ENCODE peak calls at places on chromosomes 7 and 10, in nine cellular contexts. Y is fibroblast of villous mesenchyme, A is cardiac muscle cell, Z is progenitor cell of endocrine pancreas, G is nephron progenitor cell, B is tibial artery, V is MCF 10A, O is HepG2, C is left lung. I is an unnamed sample.

GRCh38 chr7:1267016-1267900 is 34.6 kb downstream of the UNCX start:
- DNase-seq in Y (no peak), A (no peak), Z (no peak), G (no peak), B (no peak), V (no peak), O (no peak), C (no peak), I (no peak)

GRCh38 chr10:110326351-110327032 is 21.8 kb upstream of the SMNDC1 start:
- DNase-seq in Y (peak), A (no peak), Z (no peak), G (no peak), B (no peak), V (peak), O (no peak), C (no peak), I (no peak)

GRCh38 chr7:71488308-71488707 is 356.4 kb downstream of the GALNT17 start:
- DNase-seq in Y (peak), A (no peak), Z (no peak), G (no peak), B (no peak), V (no peak), O (no peak), C (no peak), I (no peak)

GRCh38 chr10:24393206-24393605 is 184.3 kb downstream of the KIAA1217 start:
- DNase-seq in Y (peak), A (peak), Z (no peak), G (no peak), B (no peak), V (no peak), O (no peak), C (no peak), I (no peak)

GRCh38 chr7:94923412-94923811 is 16.0 kb downstream of the PPP1R9A start:
- DNase-seq in Y (no peak), A (no peak), Z (no peak), G (no peak), B (no peak), V (no peak), O (no peak), C (no peak), I (no peak)

GRCh38 chr10:116418394-116418793 is 9.3 kb upstream of the PNLIPRP3 start:
- DNase-seq in Y (no peak), A (no peak), Z (no peak), G (no peak), B (no peak), V (peak), O (no peak), C (no peak), I (no peak)

GRCh38 chr10:71753091-71753959 is 20.0 kb downstream of the VSIR start:
- DNase-seq in Y (no peak), A (peak), Z (no peak), G (no peak), B (no peak), V (no peak), O (peak), C (peak), I (peak)

GRCh38 chr7:147062897-147063296 is 946.3 kb downstream of the CNTNAP2 start:
- DNase-seq in Y (no peak), A (no peak), Z (no peak), G (no peak), B (no peak), V (no peak), O (no peak), C (no peak), I (no peak)

GRCh38 chr10:72379776-72380175 is 25.1 kb upstream of the DNAJB12 start:
- DNase-seq in Y (no peak), A (no peak), Z (no peak), G (no peak), B (no peak), V (no peak), O (no peak), C (no peak), I (no peak)

GRCh38 chr7:34567906-34568305 is 90.1 kb upstream of the NPSR1 start:
- DNase-seq in Y (no peak), A (no peak), Z (no peak), G (no peak), B (no peak), V (no peak), O (no peak), C (no peak), I (no peak)

GRCh38 chr7:72278550-72278949 is 133.6 kb downstream of the CALN1 start:
- DNase-seq in Y (no peak), A (no peak), Z (no peak), G (no peak), B (no peak), V (no peak), O (no peak), C (no peak), I (no peak)

GRCh38 chr7:136523581-136523980 is 344.9 kb upstream of the CHRM2 start:
- DNase-seq in Y (no peak), A (no peak), Z (no peak), G (no peak), B (no peak), V (no peak), O (no peak), C (no peak), I (no peak)

GRCh38 chr10:71587941-71588573 is 131.5 kb downstream of the C10orf105 start:
- DNase-seq in Y (no peak), A (no peak), Z (no peak), G (no peak), B (no peak), V (no peak), O (no peak), C (no peak), I (no peak)

GRCh38 chr7:101172854-101173751 is 7.0 kb downstream of the NAT16 start:
- DNase-seq in Y (peak), A (no peak), Z (no peak), G (no peak), B (peak), V (peak), O (no peak), C (peak), I (no peak)

GRCh38 chr10:32713560-32713959 is 244.5 kb downstream of the ITGB1 start:
- DNase-seq in Y (no peak), A (no peak), Z (no peak), G (no peak), B (no peak), V (no peak), O (peak), C (no peak), I (no peak)
- TF ChIP-seq CTCF in Y (peak), A (no peak), Z (no peak), G (no peak), B (no peak), V (no peak), O (peak), C (no peak), I (no peak)

DNA sequence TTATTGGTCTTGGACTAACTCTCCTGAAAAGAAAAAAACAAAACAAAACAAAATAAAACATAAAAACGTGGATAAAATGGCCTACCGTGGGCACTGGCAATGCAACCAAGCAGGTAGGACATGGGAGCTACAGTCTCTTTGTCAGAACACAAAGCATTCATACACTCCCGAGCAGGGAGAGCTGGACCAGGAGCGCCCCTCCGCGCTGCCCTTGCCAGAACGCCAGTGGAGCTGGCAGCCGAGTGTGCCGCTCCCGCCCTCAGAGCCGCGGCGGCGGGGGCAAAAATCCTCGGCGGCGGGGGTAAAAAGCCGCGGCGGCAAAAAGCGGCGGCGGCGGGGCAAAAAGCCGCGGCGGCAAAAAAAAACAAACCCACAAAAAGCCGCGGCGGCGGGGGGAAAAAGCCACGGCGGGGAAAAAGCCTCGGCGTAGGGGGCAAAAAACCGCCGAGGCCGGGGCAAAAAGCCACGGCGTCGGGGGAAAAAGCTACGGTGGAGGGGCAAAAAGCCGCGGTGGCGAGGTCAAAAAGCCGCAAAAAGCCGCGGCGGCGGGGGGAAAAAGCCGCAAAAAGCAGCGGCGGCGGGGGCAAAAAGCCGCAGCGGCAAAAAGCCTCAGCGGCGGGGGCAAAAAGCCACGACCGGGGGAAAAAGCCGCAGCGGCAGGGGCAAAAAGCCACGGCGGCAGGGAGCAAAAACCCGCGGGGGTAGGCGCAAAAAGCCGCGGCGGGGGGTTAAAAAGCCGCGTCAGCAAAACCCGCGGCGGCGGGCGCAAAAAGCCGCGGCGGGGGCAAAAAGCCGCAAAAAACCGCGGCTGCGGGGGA is 418.1 kb downstream of the ZNF716 start:
- DNase-seq in Y (no peak), A (no peak), Z (no peak), G (no peak), B (no peak), V (no peak), O (no peak), C (peak), I (no peak)
- TF ChIP-seq CTCF in Y (no peak), A (no peak), Z (no peak), G (no peak), B (no peak), V (no peak), O (peak), C (no peak), I (no peak)

DNA sequence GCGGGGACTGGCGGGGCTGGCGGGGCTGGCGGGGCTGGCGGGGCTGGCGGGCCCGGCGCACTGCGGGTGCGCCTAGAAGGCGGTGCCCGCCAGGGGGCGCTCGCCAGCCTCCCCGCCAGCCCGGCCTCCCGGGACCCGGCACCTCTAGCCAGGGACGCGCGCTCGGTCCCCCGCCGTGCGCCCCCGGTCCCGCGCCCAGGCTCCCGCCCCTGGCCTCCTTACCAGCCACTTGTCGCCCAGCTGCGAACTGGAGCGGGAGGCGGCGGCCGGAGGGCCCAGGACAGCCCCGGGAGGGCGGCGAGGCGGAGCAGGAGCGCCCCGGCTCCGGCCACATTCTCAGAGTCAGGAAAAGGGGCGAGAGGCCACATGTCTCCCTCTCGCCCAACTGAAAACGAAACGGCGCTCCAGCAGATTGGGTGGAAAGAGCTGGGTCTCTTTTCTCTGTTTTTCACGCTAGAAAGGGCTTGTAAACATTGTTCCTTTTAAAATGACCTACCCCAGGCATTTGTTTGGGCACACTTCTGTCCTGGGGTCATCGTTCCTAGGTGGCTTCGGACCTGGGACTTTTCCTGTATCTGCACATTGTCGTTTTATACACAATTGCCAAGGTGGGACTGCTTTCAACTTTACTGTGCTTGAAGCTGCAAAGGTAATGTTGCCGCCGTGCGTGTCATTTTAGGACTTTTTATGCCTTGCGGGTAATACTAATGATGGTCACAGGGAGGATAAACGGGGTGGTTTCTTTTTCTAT is 378 bp upstream of the PRKCQ start:
- DNase-seq in Y (peak), A (peak), Z (peak), G (peak), B (no peak), V (peak), O (peak), C (peak), I (peak)
- TF ChIP-seq CTCF in Y (peak), A (peak), Z (peak), G (peak), B (peak), V (peak), O (peak), C (peak), I (peak)

GRCh38 chr7:28613262-28613661 is 200.9 kb downstream of the CREB5 start:
- DNase-seq in Y (no peak), A (no peak), Z (no peak), G (no peak), B (no peak), V (peak), O (no peak), C (no peak), I (no peak)

GRCh38 chr7:28618383-28618782 is 206.1 kb downstream of the CREB5 start:
- DNase-seq in Y (no peak), A (no peak), Z (no peak), G (no peak), B (no peak), V (no peak), O (no peak), C (no peak), I (no peak)

GRCh38 chr7:28619256-28619655 is 206.9 kb downstream of the CREB5 start:
- DNase-seq in Y (no peak), A (no peak), Z (no peak), G (no peak), B (no peak), V (no peak), O (peak), C (no peak), I (no peak)

GRCh38 chr7:28617308-28617707 is 205.0 kb downstream of the CREB5 start:
- DNase-seq in Y (no peak), A (no peak), Z (no peak), G (no peak), B (no peak), V (no peak), O (no peak), C (no peak), I (no peak)

GRCh38 chr7:28615091-28615490 is 202.8 kb downstream of the CREB5 start:
- DNase-seq in Y (no peak), A (peak), Z (no peak), G (no peak), B (no peak), V (no peak), O (no peak), C (no peak), I (no peak)
- TF ChIP-seq CTCF in Y (peak), A (no peak), Z (peak), G (peak), B (peak), V (no peak), O (peak), C (no peak), I (peak)

GRCh38 chr10:83310688-83311087 is 828.6 kb upstream of the GHITM start:
- DNase-seq in Y (no peak), A (no peak), Z (no peak), G (no peak), B (no peak), V (no peak), O (no peak), C (no peak), I (no peak)
- TF ChIP-seq CTCF in Y (no peak), A (no peak), Z (peak), G (peak), B (no peak), V (no peak), O (no peak), C (no peak), I (no peak)

DNA sequence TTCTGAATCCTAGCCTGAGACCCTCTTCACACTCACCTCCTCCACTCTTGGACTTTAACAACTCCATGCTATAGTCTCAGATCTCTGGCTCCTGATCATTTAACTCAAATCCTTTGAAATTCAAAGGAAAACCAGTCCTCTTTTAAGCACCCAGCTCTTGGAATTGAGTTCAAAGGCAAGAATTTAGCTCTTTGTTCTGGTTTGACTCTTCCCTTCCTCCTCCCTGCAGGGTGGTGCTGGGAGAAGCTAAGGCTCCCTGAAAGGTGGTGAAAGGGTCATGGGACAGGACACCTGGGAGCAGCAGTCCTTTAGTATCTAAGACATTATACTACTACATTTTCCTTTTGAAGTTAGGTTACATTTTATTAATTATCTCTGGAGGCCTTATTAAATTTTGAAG is 259.4 kb downstream of the CCSER2 start:
- DNase-seq in Y (no peak), A (no peak), Z (no peak), G (no peak), B (no peak), V (no peak), O (no peak), C (no peak), I (no peak)
- TF ChIP-seq CTCF in Y (no peak), A (no peak), Z (no peak), G (no peak), B (no peak), V (no peak), O (no peak), C (no peak), I (no peak)